ENCODE peak calls at places on chromosomes 2 and 18, in five cellular contexts. H, W, O, A and I are unnamed samples.

GRCh38 chr2:190379249-190379964 is 28.7 kb upstream of the MFSD6 start:
- DNase-seq in H (no peak), A (peak), O (no peak), W (no peak), I (no peak)

GRCh38 chr2:54903736-54904554 is 146.3 kb downstream of the RTN4 start:
- DNase-seq in H (no peak), O (peak), W (peak), A (no peak), I (peak)

GRCh38 chr2:32067549-32067948 is 4.2 kb downstream of the SPAST start:
- DNase-seq in W (no peak), A (no peak), O (no peak), H (no peak), I (no peak)

GRCh38 chr2:73284296-73285161 is at the start of gene FBXO41:
- DNase-seq in W (no peak), A (peak), O (peak), H (peak), I (no peak)

GRCh38 chr18:8783994-8784530 is 78.7 kb downstream of the MTCL1 start:
- DNase-seq in O (no peak), W (no peak), A (no peak), H (no peak), I (no peak)

GRCh38 chr2:10863837-10864236 is 47.9 kb upstream of the KCNF1 start:
- DNase-seq in H (peak), W (no peak), O (no peak), A (no peak), I (no peak)

GRCh38 chr2:119317556-119317955 is 49.1 kb downstream of the C2orf76 start:
- DNase-seq in H (no peak), W (no peak), A (no peak), O (no peak), I (no peak)

GRCh38 chr2:46335404-46335965 is 38.3 kb downstream of the EPAS1 start:
- DNase-seq in O (peak), W (no peak), H (no peak), A (no peak), I (no peak)

GRCh38 chr18:61754039-61754583 is 138.7 kb downstream of the RNF152 start:
- DNase-seq in H (no peak), A (no peak), W (no peak), O (no peak), I (no peak)

GRCh38 chr2:25257032-25257455 is 84.7 kb downstream of the DNMT3A start:
- DNase-seq in A (no peak), W (no peak), O (no peak), H (no peak), I (no peak)

GRCh38 chr2:233766416-233766815 is 6.3 kb downstream of the UGT1A1 start:
- DNase-seq in A (no peak), O (no peak), W (no peak), H (no peak), I (no peak)

GRCh38 chr2:226720948-226721347 is 78.7 kb downstream of the IRS1 start:
- DNase-seq in W (no peak), H (no peak), O (no peak), A (no peak), I (no peak)

GRCh38 chr2:66305714-66306113 is 129.2 kb upstream of the MEIS1 start:
- DNase-seq in W (no peak), H (no peak), A (no peak), O (no peak), I (no peak)

GRCh38 chr2:119223521-119224390 is at the start of gene STEAP3:
- DNase-seq in H (no peak), W (peak), O (peak), A (peak), I (no peak)

GRCh38 chr2:233658610-233659009 is 13.1 kb upstream of the UGT1A9 start:
- DNase-seq in O (no peak), A (no peak), H (no peak), W (no peak), I (no peak)

GRCh38 chr2:191048073-191048472 is 34.1 kb upstream of the STAT1 start:
- DNase-seq in A (no peak), W (no peak), H (no peak), O (no peak), I (no peak)

GRCh38 chr2:74850816-74851566 is 17.1 kb downstream of the HK2 start:
- DNase-seq in H (no peak), W (no peak), A (no peak), O (no peak), I (no peak)

GRCh38 chr2:65654496-65654895 is 222.1 kb upstream of the SPRED2 start:
- DNase-seq in H (no peak), W (no peak), O (no peak), A (no peak), I (no peak)

DNA sequence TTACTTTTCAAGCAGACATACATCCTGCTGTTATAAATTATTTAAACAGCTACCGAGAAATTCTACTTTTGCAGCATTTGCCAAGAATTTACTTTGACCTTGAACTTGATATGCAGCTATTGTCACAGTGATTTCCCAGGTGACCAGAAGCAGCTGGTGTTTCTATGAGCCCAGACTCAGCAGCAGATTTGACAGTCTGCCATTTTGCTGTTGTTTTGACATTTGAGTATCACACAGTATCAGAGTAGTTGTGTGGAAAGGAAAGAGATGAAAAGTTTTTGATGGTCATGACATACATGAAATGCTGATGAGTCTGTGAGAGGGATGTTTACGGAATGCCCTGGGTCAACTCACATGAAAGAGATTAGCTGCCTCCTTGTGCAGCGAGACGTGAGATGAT is 6.6 kb upstream of the CCDC195 start:
- DNase-seq in W (no peak), H (no peak), O (no peak), A (no peak), I (no peak)
- H3K27ac ChIP-seq in W (no peak), H (no peak), O (no peak), A (no peak), I (no peak)

DNA sequence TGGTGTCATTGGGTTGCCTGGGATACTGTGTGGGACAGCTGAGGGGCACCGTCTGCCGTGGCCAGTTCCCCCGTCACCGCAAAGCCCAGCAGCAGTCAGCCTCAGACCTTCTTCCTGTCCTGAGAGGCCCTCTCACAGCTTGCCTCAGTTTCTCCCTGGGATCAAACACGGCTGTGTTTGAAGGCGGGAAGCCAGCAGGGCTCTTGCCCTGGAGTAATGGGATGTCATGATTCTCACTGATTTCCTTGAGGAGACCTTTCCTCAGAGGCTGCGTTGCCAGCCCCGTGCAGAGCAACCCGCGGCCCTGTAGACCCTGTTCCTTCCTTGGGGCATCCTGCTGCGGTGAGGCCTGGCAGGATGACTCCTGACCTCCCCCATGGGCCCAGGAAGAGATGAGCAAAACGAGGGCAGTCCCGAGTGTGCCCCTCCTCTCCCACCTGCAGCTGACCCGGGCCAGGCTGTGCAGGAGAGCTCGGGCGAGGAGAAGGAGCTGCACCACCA is 13.9 kb upstream of the NFATC1 start:
- DNase-seq in W (no peak), H (no peak), A (no peak), O (no peak), I (no peak)
- TF ChIP-seq SIN3A in W (no peak), H (no peak), A (no peak), O (no peak), I (no peak)

GRCh38 chr2:36266536-36267121 is 88.9 kb upstream of the CRIM1 start:
- DNase-seq in A (no peak), H (no peak), W (no peak), O (no peak), I (no peak)

GRCh38 chr2:36270758-36271157 is 84.8 kb upstream of the CRIM1 start:
- DNase-seq in A (no peak), H (no peak), O (peak), W (no peak), I (no peak)

GRCh38 chr2:36267194-36267593 is 88.4 kb upstream of the CRIM1 start:
- DNase-seq in W (no peak), O (no peak), H (no peak), A (no peak), I (no peak)

DNA sequence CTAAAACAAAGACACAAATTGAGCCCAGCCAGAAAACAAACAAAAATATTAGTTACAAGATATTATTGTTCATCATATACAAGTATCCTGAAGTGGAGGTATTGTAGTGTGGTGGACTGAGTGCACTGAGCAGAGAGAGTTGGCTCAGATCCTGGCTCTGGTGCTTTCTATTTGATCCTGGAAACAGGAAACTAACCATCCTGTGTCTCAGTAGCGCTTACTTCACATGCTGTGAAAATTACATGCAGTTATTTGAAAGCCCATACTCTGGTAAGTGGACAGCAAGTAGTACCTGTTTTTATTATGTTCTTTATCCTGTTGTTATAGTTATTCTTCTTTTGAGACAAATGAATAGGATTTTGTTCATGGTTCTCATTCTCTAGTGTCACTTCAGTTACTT is 84.3 kb upstream of the CRIM1 start:
- DNase-seq in W (no peak), A (no peak), O (no peak), H (no peak), I (no peak)
- H3K27ac ChIP-seq in W (no peak), A (no peak), O (no peak), H (no peak), I (no peak)

GRCh38 chr18:65906621-65907034 is 155.8 kb downstream of the CDH7 start:
- DNase-seq in A (no peak), O (peak), H (no peak), W (no peak), I (no peak)

GRCh38 chr18:65901522-65901921 is 150.7 kb downstream of the CDH7 start:
- DNase-seq in O (no peak), W (no peak), A (no peak), H (no peak), I (no peak)

GRCh38 chr18:65907281-65907680 is 156.5 kb downstream of the CDH7 start:
- DNase-seq in W (no peak), H (no peak), A (no peak), O (no peak), I (no peak)
- TF ChIP-seq SIN3A in W (no peak), H (no peak), A (no peak), O (no peak), I (no peak)

DNA sequence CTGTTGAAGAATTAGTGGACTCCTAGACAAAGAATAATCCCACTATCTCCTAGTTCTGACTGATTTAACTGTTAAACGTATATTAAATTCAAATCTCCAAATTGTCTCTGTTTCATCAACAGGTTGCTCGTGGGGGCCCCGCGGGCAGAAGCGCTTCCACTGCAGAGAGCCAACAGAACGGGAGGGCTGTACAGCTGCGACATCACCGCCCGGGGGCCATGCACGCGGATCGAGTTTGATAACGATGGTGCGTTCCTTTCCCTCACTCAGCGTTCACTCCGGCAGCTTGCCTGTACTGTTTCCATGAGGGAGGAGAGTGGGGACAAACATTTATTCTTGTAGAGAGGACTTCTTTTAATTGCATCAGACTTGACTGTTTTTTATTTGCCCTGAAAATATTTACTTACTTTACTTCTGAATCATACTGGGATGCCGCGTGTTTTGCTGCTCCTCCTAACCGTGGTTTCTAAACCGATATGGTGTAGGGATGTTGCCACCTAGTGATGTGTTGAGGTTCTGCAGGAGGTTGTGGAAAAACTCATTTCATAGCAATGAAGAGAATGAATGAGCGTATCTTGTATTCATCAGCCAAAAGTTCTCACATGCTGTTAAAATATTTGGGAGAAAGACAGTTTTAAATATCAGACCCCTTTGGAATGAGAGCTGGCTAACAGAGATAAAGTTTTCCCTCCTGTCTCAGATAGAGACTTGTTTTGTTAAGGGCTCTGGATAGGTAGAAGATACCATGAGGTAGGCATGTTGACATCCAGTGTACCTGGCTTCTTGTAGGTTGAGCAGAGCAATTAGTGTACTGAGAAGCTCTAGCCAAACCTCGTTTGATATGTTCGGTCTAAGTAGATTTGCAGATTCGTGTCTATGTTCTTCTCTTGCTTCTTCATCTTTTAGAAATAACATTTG is 38.3 kb downstream of the ITGA6 start:
- DNase-seq in A (peak), O (no peak), W (no peak), H (no peak), I (peak)
- H3K27ac ChIP-seq in A (no peak), O (no peak), W (no peak), H (no peak), I (peak)

GRCh38 chr2:9391961-9392695 is 31.2 kb downstream of the ITGB1BP1 start:
- DNase-seq in W (no peak), H (no peak), O (no peak), A (no peak), I (no peak)
- TF ChIP-seq SIN3A in W (no peak), H (no peak), O (no peak), A (no peak), I (no peak)